ENCODE peak calls at places on chromosomes 6 and 20, in seven cellular contexts. B, G, Z, F, S, A and V are unnamed samples.

GRCh38 chr6:38355519-38355918 is 284.2 kb downstream of the BTBD9 start:
- DNase-seq in B (no peak), G (no peak), S (no peak), A (no peak), Z (no peak), F (no peak), V (no peak)

GRCh38 chr20:57263127-57263609 is 3.3 kb downstream of the BMP7 start:
- DNase-seq in G (no peak), S (no peak), A (no peak), F (no peak), Z (no peak), B (no peak), V (no peak)

GRCh38 chr6:41428995-41429417 is 93.6 kb downstream of the NCR2 start:
- DNase-seq in Z (peak), F (peak), A (peak), G (peak), B (no peak), S (peak), V (peak)

GRCh38 chr6:129871220-129871619 is 10.1 kb upstream of the TMEM244 start:
- DNase-seq in S (no peak), F (no peak), G (no peak), A (no peak), Z (peak), B (no peak), V (no peak)

GRCh38 chr6:43708857-43709653 is 21.5 kb upstream of the MRPS18A start:
- DNase-seq in Z (peak), A (peak), S (peak), F (no peak), G (no peak), B (no peak), V (peak)

GRCh38 chr6:37137881-37138568 is 31.9 kb upstream of the PIM1 start:
- DNase-seq in S (peak), Z (peak), F (no peak), G (no peak), A (peak), B (peak), V (peak)

GRCh38 chr6:131685266-131685780 is 15.9 kb downstream of the OR2A4 start:
- DNase-seq in G (no peak), Z (no peak), A (no peak), F (peak), S (no peak), B (no peak), V (no peak)

GRCh38 chr6:11366934-11367637 is 134.6 kb upstream of the NEDD9 start:
- DNase-seq in A (no peak), Z (peak), S (peak), G (no peak), F (no peak), B (no peak), V (peak)

GRCh38 chr6:3750324-3751018 is 1.0 kb downstream of the PXDC1 start:
- DNase-seq in F (peak), B (no peak), A (peak), G (peak), S (peak), Z (peak), V (peak)

GRCh38 chr6:112227992-112228391 is 26.4 kb downstream of the LAMA4 start:
- DNase-seq in S (no peak), F (no peak), G (no peak), B (no peak), Z (no peak), A (no peak), V (no peak)

GRCh38 chr20:2840967-2841531 is 504 bp downstream of the VPS16 start:
- DNase-seq in Z (peak), G (peak), S (peak), B (peak), A (peak), F (peak), V (peak)

GRCh38 chr6:25314776-25315175 is 35.6 kb downstream of the CARMIL1 start:
- DNase-seq in B (no peak), A (no peak), G (no peak), Z (no peak), F (no peak), S (no peak), V (no peak)

GRCh38 chr6:87993331-87993730 is 54.3 kb upstream of the SPACA1 start:
- DNase-seq in B (no peak), G (no peak), F (no peak), S (no peak), Z (no peak), A (no peak), V (no peak)

GRCh38 chr6:19972221-19972620 is 135.1 kb downstream of the ID4 start:
- DNase-seq in Z (no peak), S (no peak), F (no peak), A (no peak), G (no peak), B (no peak), V (no peak)

GRCh38 chr6:68778356-68779020 is 143.4 kb downstream of the ADGRB3 start:
- DNase-seq in Z (peak), B (no peak), G (no peak), F (no peak), A (peak), S (peak), V (peak)

GRCh38 chr20:39338977-39339376 is 376.8 kb downstream of the DHX35 start:
- DNase-seq in G (no peak), S (no peak), B (no peak), F (peak), Z (peak), A (no peak), V (no peak)

GRCh38 chr6:47464052-47464451 is 13.5 kb upstream of the CD2AP start:
- DNase-seq in F (no peak), B (no peak), S (no peak), A (no peak), G (no peak), Z (no peak), V (no peak)

GRCh38 chr20:63051911-63052310 is 45.1 kb upstream of the BHLHE23 start:
- DNase-seq in B (no peak), A (no peak), S (no peak), F (no peak), G (no peak), Z (no peak), V (no peak)

GRCh38 chr6:148779142-148779562 is 32.3 kb downstream of the UST start:
- DNase-seq in A (no peak), S (no peak), B (no peak), Z (no peak), F (no peak), G (no peak), V (peak)

GRCh38 chr6:108564178-108564577 is 3.5 kb downstream of the FOXO3 start:
- DNase-seq in F (no peak), Z (peak), A (peak), S (peak), B (no peak), G (no peak), V (peak)

GRCh38 chr6:132695773-132696172 is 18.1 kb downstream of the VNN1 start:
- DNase-seq in F (no peak), A (no peak), Z (no peak), G (no peak), B (no peak), S (no peak), V (no peak)

GRCh38 chr6:117483004-117483644 is 650 bp downstream of the DCBLD1 start:
- DNase-seq in G (peak), Z (no peak), B (no peak), S (peak), F (no peak), A (peak), V (peak)

DNA sequence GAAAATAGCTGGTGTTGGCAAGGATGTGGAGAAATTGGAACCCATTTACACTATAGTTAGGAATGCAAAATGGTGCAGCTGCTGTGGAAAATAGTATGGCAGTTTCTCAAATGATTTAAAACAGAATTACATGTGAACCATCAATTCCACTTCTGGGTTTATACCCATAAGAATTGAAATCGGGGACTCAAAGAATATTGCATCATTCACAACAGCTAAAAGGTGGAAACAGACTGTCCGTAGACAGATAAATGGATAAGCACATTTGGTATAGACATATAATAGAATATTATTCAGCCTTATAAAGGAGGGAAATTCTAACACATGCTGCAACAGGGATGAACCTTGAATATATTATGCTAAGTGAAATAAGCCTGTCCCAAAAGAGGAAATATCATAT is 189.9 kb upstream of the RIN2 start:
- DNase-seq in A (no peak), G (no peak), F (no peak), B (no peak), S (no peak), Z (no peak), V (no peak)
- H3K4me3 ChIP-seq in A (no peak), G (no peak), F (no peak), B (no peak), S (no peak), Z (no peak), V (no peak)

GRCh38 chr6:137866914-137867684 is at the start of gene TNFAIP3:
- DNase-seq in A (peak), Z (peak), S (peak), F (peak), G (peak), B (peak), V (peak)
- TF ChIP-seq CTCF in A (peak), Z (peak), S (peak), F (peak), G (peak), B (peak), V (peak)

GRCh38 chr6:151160869-151161268 is 78.9 kb upstream of the AKAP12 start:
- DNase-seq in B (no peak), S (no peak), A (no peak), G (no peak), Z (no peak), F (no peak), V (no peak)
- H3K4me3 ChIP-seq in B (no peak), S (no peak), A (no peak), G (no peak), Z (no peak), F (no peak), V (no peak)

DNA sequence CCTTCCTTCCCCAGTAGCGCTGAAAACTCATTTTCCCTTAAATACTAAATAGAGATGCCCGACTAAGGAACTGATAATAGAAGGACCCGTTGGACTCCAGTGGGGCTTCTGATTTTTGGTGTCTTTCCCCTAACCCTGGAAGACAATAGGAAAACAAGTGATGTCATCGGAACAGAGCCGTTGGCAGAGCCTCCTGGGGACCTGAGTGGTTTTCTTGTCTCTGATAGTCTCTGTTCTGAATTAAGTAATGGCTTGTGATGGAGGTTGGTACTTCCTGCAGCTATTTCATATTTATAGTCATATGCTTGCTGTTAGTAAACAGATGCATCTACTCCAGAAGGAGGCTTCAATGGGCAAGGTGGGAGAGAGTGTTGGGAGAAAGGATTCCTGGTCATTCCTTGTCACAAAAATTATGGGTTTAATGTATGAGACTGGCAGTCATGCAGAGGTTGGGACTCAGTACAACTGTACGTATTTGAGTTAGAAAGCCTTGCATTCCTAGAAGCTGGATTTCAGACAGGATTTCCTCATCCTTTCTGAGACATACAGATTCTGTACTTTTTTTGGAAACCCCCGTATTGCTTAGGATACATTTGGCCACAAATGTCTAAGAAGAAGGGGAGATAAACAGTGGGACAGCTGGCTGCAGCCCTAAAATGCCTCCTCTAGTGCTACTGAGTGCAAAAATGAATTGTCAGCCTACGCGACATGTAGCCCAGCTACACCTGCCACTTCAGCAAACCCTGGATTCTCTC is 38.0 kb downstream of the CDS2 start:
- DNase-seq in F (no peak), G (no peak), A (no peak), B (no peak), Z (no peak), S (no peak), V (no peak)
- TF ChIP-seq CTCF in F (no peak), G (no peak), A (no peak), B (no peak), Z (no peak), S (no peak), V (no peak)

GRCh38 chr6:157831424-157832249 is 8.6 kb downstream of the SNX9 start:
- DNase-seq in G (no peak), Z (no peak), B (no peak), A (no peak), S (peak), F (no peak), V (no peak)
- H3K4me3 ChIP-seq in G (no peak), Z (no peak), B (no peak), A (no peak), S (no peak), F (no peak), V (no peak)

GRCh38 chr20:22471156-22471836 is 113.1 kb downstream of the FOXA2 start:
- DNase-seq in B (peak), Z (no peak), F (no peak), A (no peak), S (no peak), G (peak), V (no peak)
- TF ChIP-seq CTCF in B (no peak), Z (no peak), F (no peak), A (no peak), S (no peak), G (no peak), V (no peak)